ENCODE peak calls at places on chromosomes 7 and 10, in nine cellular contexts. Z is HCT116, O is H9, V is left ventricle myocardium inferior, E is sigmoid colon, K is GM13976, G is brain microvascular endothelial cell, X is natural killer cell, Q is fibroblast of lung. Y is an unnamed sample.

GRCh38 chr7:127628445-127628844 is 10.5 kb upstream of the PAX4 start:
- DNase-seq in K (no peak), G (no peak), V (no peak), X (no peak), Z (no peak), Q (no peak), E (no peak), O (peak), Y (no peak)

GRCh38 chr10:119139464-119140067 is 25.9 kb downstream of the SFXN4 start:
- DNase-seq in Z (peak), O (peak), Q (no peak), E (no peak), K (peak), G (no peak), V (peak), X (peak), Y (peak)

GRCh38 chr10:114538544-114538906 is 119.5 kb downstream of the ABLIM1 start:
- DNase-seq in V (no peak), G (no peak), Q (no peak), E (no peak), Z (no peak), X (no peak), K (no peak), O (peak), Y (no peak)

GRCh38 chr10:11209810-11210141 is 192.1 kb downstream of the CELF2 start:
- DNase-seq in O (no peak), G (no peak), V (no peak), K (peak), E (no peak), X (no peak), Q (no peak), Z (no peak), Y (no peak)

GRCh38 chr7:31814187-31814586 is 127.2 kb downstream of the PPP1R17 start:
- DNase-seq in G (peak), E (no peak), X (no peak), Q (peak), O (no peak), K (no peak), Z (no peak), V (no peak), Y (no peak)

GRCh38 chr10:13669182-13669860 is 82.6 kb downstream of the PRPF18 start:
- DNase-seq in Z (no peak), X (no peak), E (peak), K (no peak), G (no peak), O (no peak), V (no peak), Q (no peak), Y (no peak)

GRCh38 chr7:147483634-147484292 is 1106.8 kb upstream of the C7orf33 start:
- DNase-seq in V (no peak), E (no peak), X (no peak), O (no peak), Q (peak), K (no peak), G (no peak), Z (no peak), Y (no peak)

GRCh38 chr7:92794386-92794785 is 42.0 kb downstream of the CDK6 start:
- DNase-seq in X (no peak), K (no peak), V (no peak), E (no peak), Z (no peak), Q (no peak), G (no peak), O (no peak), Y (no peak)

GRCh38 chr7:39465055-39465929 is 100.9 kb upstream of the YAE1 start:
- DNase-seq in O (peak), X (no peak), V (no peak), G (peak), E (no peak), Q (peak), Z (peak), K (peak), Y (peak)

GRCh38 chr10:77431209-77431611 is 206.4 kb downstream of the KCNMA1 start:
- DNase-seq in Z (no peak), X (no peak), G (no peak), E (no peak), K (no peak), Q (peak), V (no peak), O (peak), Y (no peak)

GRCh38 chr7:149719912-149720335 is 53.5 kb downstream of the ZNF467 start:
- DNase-seq in G (no peak), X (no peak), Z (no peak), K (peak), E (no peak), O (peak), V (no peak), Q (no peak), Y (peak)

GRCh38 chr10:86179961-86180360 is 186.6 kb downstream of the GRID1 start:
- DNase-seq in V (no peak), K (no peak), G (no peak), E (no peak), X (no peak), O (no peak), Z (no peak), Q (no peak), Y (no peak)

GRCh38 chr10:86179143-86179505 is 187.5 kb downstream of the GRID1 start:
- DNase-seq in V (no peak), E (no peak), K (no peak), X (no peak), G (no peak), O (no peak), Z (no peak), Q (no peak), Y (no peak)

GRCh38 chr10:86177483-86178155 is 189.0 kb downstream of the GRID1 start:
- DNase-seq in K (no peak), O (no peak), E (no peak), G (no peak), V (no peak), X (no peak), Q (no peak), Z (no peak), Y (no peak)

GRCh38 chr10:86176850-86177249 is 189.7 kb downstream of the GRID1 start:
- DNase-seq in E (no peak), V (no peak), O (no peak), Q (no peak), Z (no peak), K (no peak), G (no peak), X (no peak), Y (no peak)

DNA sequence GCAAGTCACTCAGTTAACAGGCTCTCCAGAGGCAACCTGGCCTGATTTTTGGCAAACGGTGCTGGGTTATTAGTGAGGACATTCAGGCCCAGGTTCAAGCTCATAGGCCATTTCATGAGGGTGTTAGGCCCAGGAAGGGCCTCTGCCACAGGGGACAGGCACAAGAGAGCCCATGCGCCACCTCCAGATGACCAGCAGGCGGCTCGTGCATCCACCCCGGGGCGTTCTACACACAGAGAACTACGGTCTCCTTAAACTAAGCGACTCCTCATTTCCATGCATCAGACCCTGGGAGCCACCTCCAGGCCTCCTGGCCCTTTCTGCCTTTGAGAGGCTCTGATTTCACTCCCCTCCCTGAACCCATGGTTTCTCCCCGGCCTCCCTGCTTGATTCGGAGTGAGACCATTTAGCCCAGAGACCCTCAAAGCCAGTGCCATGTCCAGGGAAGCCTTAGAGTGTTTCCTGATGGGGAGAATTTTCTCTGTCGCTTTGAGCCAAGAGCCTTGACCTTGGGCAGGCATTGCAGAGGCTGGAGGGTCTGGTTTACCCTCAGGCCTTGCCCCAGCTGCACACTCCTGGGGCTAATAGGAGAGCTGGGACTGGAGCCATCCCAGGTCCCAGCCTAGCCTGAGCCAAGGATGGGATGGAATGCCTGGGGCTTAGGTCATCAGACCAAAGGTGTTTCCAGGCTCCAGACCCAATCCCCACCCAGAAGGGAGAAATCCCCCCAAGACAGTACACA is 188.0 kb downstream of the GRID1 start:
- DNase-seq in V (no peak), Z (peak), E (no peak), K (peak), O (peak), Q (no peak), G (no peak), X (no peak), Y (no peak)
- TF ChIP-seq CTCF in V (peak), Z (peak), E (no peak), K (no peak), O (peak), Q (no peak), G (peak), X (no peak), Y (no peak)

DNA sequence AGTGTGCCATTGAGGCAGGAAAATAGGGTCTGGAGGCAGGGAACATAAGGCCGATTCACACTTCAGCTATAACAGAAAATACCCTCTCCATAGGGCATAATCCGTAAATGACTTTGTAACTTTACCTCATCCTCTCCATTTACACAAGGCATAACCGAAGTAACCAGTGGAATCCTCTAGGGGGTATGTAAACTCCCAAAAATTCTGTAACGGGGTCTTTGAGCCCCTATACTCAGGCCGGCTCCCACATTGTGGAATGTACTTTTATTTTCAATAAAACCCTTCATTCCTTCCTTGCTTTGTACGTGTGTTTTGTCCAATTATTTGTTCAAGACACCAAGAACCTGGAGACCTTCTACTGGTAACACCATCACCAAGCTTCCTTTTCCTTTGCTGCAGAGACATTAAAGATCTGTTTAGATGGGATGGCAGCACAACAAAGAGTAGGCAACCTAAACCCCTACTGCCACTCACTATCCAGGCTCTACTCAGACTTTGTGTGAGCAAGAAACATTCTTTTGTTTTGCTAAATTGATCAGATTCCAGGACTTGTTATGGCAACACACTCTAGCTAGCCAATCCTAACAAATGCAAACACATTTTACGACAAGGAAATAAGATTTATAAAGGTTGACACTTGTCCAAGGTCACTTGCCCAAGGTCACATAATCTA is 99.3 kb downstream of the DGKI start:
- DNase-seq in Z (no peak), O (peak), Q (no peak), V (no peak), E (no peak), K (no peak), G (no peak), X (no peak), Y (no peak)
- TF ChIP-seq CTCF in Z (no peak), O (peak), Q (no peak), V (no peak), E (no peak), K (no peak), G (no peak), X (no peak), Y (no peak)

GRCh38 chr7:45407730-45408406 is 166.3 kb upstream of the ADCY1 start:
- DNase-seq in V (no peak), O (peak), E (no peak), K (no peak), Q (no peak), X (no peak), Z (no peak), G (no peak), Y (peak)
- TF ChIP-seq CTCF in V (no peak), O (peak), E (no peak), K (no peak), Q (no peak), X (no peak), Z (peak), G (no peak), Y (no peak)

DNA sequence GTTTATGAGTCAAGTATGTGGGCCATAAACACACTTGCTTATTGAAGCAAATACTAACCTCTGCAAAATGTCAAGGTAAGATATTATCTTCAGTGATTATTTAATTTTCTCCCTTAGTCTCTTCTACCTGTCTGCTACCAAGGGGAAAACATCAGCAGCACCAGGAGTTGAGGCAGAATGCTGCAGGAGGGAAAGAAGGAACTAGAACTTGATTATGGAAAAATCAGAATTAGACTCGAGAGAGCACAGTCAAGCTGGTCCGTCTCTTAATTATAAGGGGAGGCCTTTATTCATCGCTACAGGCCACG is 4.9 kb upstream of the ZFYVE27 start:
- DNase-seq in X (no peak), G (no peak), Q (no peak), O (no peak), E (no peak), K (no peak), Z (no peak), V (no peak), Y (no peak)
- TF ChIP-seq CTCF in X (peak), G (no peak), Q (no peak), O (no peak), E (no peak), K (no peak), Z (no peak), V (peak), Y (no peak)

GRCh38 chr10:35896011-35896410 is 253.9 kb upstream of the FZD8 start:
- DNase-seq in E (no peak), Z (no peak), G (peak), Q (peak), K (no peak), X (no peak), O (no peak), V (no peak), Y (no peak)
- TF ChIP-seq CTCF in E (no peak), Z (no peak), G (no peak), Q (no peak), K (no peak), X (no peak), O (no peak), V (no peak), Y (no peak)

GRCh38 chr10:33594475-33594874 is 260.0 kb upstream of the NRP1 start:
- DNase-seq in K (no peak), Z (no peak), E (no peak), O (no peak), Q (no peak), X (no peak), G (no peak), V (no peak), Y (no peak)

DNA sequence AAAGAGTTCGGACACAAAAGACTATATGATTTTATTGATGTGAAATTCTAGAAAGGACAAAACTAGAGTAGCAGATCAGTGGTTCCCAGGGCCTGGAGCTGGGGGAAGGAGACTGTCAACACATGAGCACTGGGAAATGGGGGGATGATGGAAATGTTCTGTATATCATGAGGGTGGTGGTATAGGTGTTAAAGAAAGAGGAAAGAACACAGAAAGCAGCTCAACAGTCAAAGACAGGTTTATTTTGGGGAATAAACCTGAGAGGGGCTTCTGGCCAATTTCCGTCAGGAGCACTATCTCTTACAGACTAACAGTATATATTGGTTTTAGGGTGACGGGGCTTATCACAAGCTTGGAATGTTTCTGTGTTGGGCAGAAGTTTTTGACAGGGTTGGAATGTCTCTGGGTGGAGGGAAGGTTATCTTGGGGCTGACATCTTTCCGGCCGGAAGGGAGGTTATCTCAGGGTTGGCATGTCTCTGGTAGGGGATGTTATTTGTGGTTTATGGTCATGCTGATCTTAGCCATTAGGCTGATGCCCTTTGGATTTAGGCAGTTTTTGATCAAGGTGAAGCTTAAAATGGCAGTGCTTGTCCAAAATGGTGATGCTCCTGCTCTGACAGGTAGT is 254.6 kb upstream of the NRP1 start:
- DNase-seq in V (no peak), G (no peak), X (no peak), O (no peak), Q (no peak), E (no peak), K (no peak), Z (no peak), Y (no peak)
- TF ChIP-seq CTCF in V (no peak), G (no peak), X (no peak), O (no peak), Q (no peak), E (no peak), K (no peak), Z (no peak), Y (no peak)

GRCh38 chr10:32139223-32140073 is 83.2 kb upstream of the KIF5B start:
- DNase-seq in G (peak), Z (peak), V (peak), X (no peak), O (peak), Q (peak), K (no peak), E (peak), Y (no peak)
- TF ChIP-seq CTCF in G (peak), Z (peak), V (peak), X (no peak), O (no peak), Q (no peak), K (no peak), E (no peak), Y (no peak)

DNA sequence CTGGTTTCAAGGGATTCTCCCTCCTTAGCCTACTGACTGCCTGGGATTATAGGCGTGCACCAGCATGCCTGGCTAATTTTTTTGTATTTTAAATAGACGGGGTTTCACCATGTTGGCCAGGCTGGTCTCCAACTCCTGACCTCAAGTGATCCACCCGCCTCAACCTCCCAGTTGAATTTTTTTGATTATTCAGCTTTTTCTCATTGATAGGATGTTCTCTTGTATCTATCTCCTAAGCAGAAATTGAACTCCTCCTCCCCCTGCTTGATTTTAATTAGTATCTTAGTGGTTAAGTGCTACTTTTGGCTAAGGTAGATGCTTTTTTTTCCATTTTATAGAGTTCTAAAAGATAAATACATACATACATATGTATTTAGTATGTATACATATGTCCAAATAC is 101.0 kb downstream of the ZNF277 start:
- DNase-seq in V (no peak), G (no peak), Q (no peak), O (no peak), K (no peak), E (no peak), X (no peak), Z (no peak), Y (no peak)
- TF ChIP-seq CTCF in V (no peak), G (no peak), Q (no peak), O (no peak), K (no peak), E (no peak), X (no peak), Z (no peak), Y (no peak)

GRCh38 chr7:122884186-122884585 is 2.1 kb downstream of the CADPS2 start:
- DNase-seq in O (no peak), X (no peak), K (no peak), Z (no peak), E (no peak), G (no peak), Q (no peak), V (no peak), Y (no peak)
- TF ChIP-seq CTCF in O (no peak), X (no peak), K (no peak), Z (no peak), E (no peak), G (no peak), Q (no peak), V (no peak), Y (no peak)